ENCODE peak calls at places on chromosomes 3 and 15, in ten cellular contexts. D, B, Q, Z, F, T, W, C, U and M are unnamed samples.

GRCh38 chr3:138042043-138042442 is 32.1 kb downstream of the CLDN18 start:
- DNase-seq in U (no peak), Z (no peak), F (peak; percentile 89), D (no peak), Q (no peak), B (peak; percentile 21), W (peak; percentile 37), C (peak; percentile 59), T (no peak), M (no peak)

GRCh38 chr3:94307588-94307987 is 244.7 kb downstream of the NSUN3 start:
- DNase-seq in D (no peak), F (peak; percentile 74), T (no peak), Z (no peak), B (peak; percentile 31), U (no peak), C (no peak), W (no peak), Q (no peak), M (no peak)

GRCh38 chr3:195908439-195909293 is at the start of gene TNK2:
- DNase-seq in F (no peak), Z (peak; percentile 20), D (peak; percentile 41), B (peak; percentile 39), Q (no peak), U (no peak), C (no peak), W (no peak), T (no peak), M (peak; percentile 41)

GRCh38 chr15:47516576-47517371 is 200.5 kb upstream of the SEMA6D start:
- DNase-seq in U (no peak), Z (no peak), F (peak; percentile 17), W (no peak), Q (no peak), T (no peak), C (peak; percentile 54), D (no peak), B (peak; percentile 53), M (no peak)

GRCh38 chr3:82743196-82743595 is 981.8 kb upstream of the GBE1 start:
- DNase-seq in D (no peak), T (no peak), Z (no peak), Q (no peak), B (no peak), F (no peak), U (no peak), C (no peak), W (no peak), M (no peak)

GRCh38 chr15:40336129-40337122 is 4.3 kb downstream of the CCDC9B start:
- DNase-seq in Q (peak; percentile 64), D (no peak), T (no peak), B (no peak), Z (no peak), C (no peak), W (no peak), U (peak; percentile 52), F (no peak), M (no peak)

GRCh38 chr3:25372167-25372566 is 55.9 kb upstream of the RARB start:
- DNase-seq in F (no peak), D (no peak), Q (no peak), B (no peak), T (no peak), U (no peak), Z (no peak), C (no peak), W (peak; percentile 72), M (no peak)

GRCh38 chr3:9884555-9885165 is 4.6 kb upstream of the CIDEC start:
- DNase-seq in U (no peak), W (peak; percentile 68), Z (no peak), B (peak; percentile 84), Q (peak; percentile 81), T (no peak), F (peak; percentile 87), D (no peak), C (peak; percentile 77), M (peak; percentile 90)

GRCh38 chr3:114155370-114155821 is 23.5 kb downstream of the DRD3 start:
- DNase-seq in F (peak; percentile 21), B (peak; percentile 34), Z (no peak), T (no peak), W (no peak), U (no peak), D (no peak), Q (peak; percentile 45), C (peak; percentile 32), M (peak; percentile 16)

GRCh38 chr15:72271221-72271620 is 1.1 kb downstream of the PARP6 start:
- DNase-seq in Z (no peak), F (no peak), D (no peak), U (no peak), W (no peak), B (no peak), Q (no peak), T (no peak), C (no peak), M (no peak)

GRCh38 chr3:112736802-112737566 is 96.0 kb upstream of the CCDC80 start:
- DNase-seq in Z (no peak), W (no peak), T (no peak), F (no peak), B (no peak), D (no peak), C (no peak), Q (no peak), U (no peak), M (no peak)

GRCh38 chr3:37054370-37054769 is 61.1 kb downstream of the MLH1 start:
- DNase-seq in C (peak; percentile 74), F (peak; percentile 17), Z (no peak), B (peak; percentile 66), Q (no peak), T (no peak), W (peak; percentile 78), D (no peak), U (no peak), M (no peak)

GRCh38 chr15:90603893-90604292 is 74.2 kb downstream of the CRTC3 start:
- DNase-seq in Q (no peak), F (peak; percentile 20), Z (no peak), W (no peak), B (no peak), C (peak; percentile 37), U (no peak), T (peak; percentile 28), D (no peak), M (no peak)

GRCh38 chr3:72050048-72050632 is 265.2 kb upstream of the PROK2 start:
- DNase-seq in W (no peak), T (no peak), C (no peak), Z (no peak), D (no peak), U (no peak), Q (no peak), B (no peak), F (no peak), M (no peak)

GRCh38 chr3:113266738-113267137 is 55.4 kb downstream of the BOC start:
- DNase-seq in F (no peak), T (no peak), B (no peak), U (no peak), D (no peak), Q (no peak), Z (no peak), W (no peak), C (no peak), M (no peak)

GRCh38 chr3:138507524-138507923 is 73.1 kb downstream of the ESYT3 start:
- DNase-seq in U (no peak), F (no peak), D (no peak), W (no peak), Q (no peak), T (no peak), Z (no peak), B (no peak), C (no peak), M (no peak)

GRCh38 chr3:22960326-22960984 is 242.7 kb upstream of the UBE2E2 start:
- DNase-seq in B (peak; percentile 45), W (no peak), U (no peak), F (no peak), D (no peak), C (peak; percentile 70), Q (peak; percentile 25), T (no peak), Z (no peak), M (peak; percentile 49)

GRCh38 chr15:58446521-58446920 is 14.7 kb downstream of the LIPC start:
- DNase-seq in W (no peak), T (no peak), B (no peak), C (no peak), D (no peak), F (no peak), U (no peak), Q (no peak), Z (no peak), M (no peak)